ENCODE peak calls at places on chromosomes 7 and 10, in ten cellular contexts. A is fibroblast of lung, H is adrenal gland, F is H1, N is RWPE1, D is substantia nigra, W is lower lobe of right lung, K is neural progenitor cell, M is aorta, J is GM23248. Q is an unnamed sample.

GRCh38 chr10:114491419-114491818 is 87.1 kb upstream of the AFAP1L2 start:
- DNase-seq in W (no peak), F (no peak), D (no peak), H (no peak), N (no peak), K (no peak), A (peak; percentile 26), M (no peak), J (no peak), Q (no peak)

GRCh38 chr7:133830081-133830480 is 297.1 kb upstream of the LRGUK start:
- DNase-seq in D (no peak), N (no peak), K (no peak), H (peak; percentile 40), M (no peak), J (no peak), F (no peak), W (no peak), A (no peak), Q (no peak)

GRCh38 chr10:17647316-17647715 is 3.4 kb downstream of the STAM start:
- DNase-seq in N (no peak), H (no peak), A (peak; percentile 35), D (no peak), F (no peak), M (peak; percentile 55), K (no peak), W (no peak), J (no peak), Q (no peak)

GRCh38 chr7:2621948-2622640 is 9.7 kb upstream of the TTYH3 start:
- DNase-seq in A (no peak), H (no peak), M (no peak), N (no peak), J (no peak), D (no peak), W (peak; percentile 49), K (peak; percentile 70), F (peak; percentile 76), Q (no peak)

GRCh38 chr10:35397953-35398352 is 61.6 kb downstream of the CCNY start:
- DNase-seq in F (no peak), M (no peak), J (no peak), K (no peak), N (no peak), D (no peak), W (no peak), A (no peak), H (no peak), Q (no peak)

GRCh38 chr7:17298840-17299476 is 506 bp downstream of the AHR start:
- DNase-seq in D (peak; percentile 11), K (peak; percentile 65), J (peak; percentile 73), M (peak; percentile 73), W (peak; percentile 79), N (peak; percentile 44), F (peak; percentile 78), A (peak; percentile 21), H (peak; percentile 56), Q (peak; percentile 56)

GRCh38 chr7:72190919-72191318 is 221.2 kb downstream of the CALN1 start:
- DNase-seq in A (no peak), K (no peak), H (no peak), F (no peak), W (no peak), J (no peak), M (no peak), D (no peak), N (no peak), Q (no peak)

GRCh38 chr7:96297873-96298272 is 24.0 kb downstream of the SLC25A13 start:
- DNase-seq in K (no peak), W (no peak), J (no peak), D (peak; percentile 58), N (no peak), A (no peak), M (no peak), F (no peak), H (no peak), Q (peak; percentile 21)

GRCh38 chr10:97101166-97101940 is 84.4 kb downstream of the SLIT1 start:
- DNase-seq in A (no peak), D (no peak), N (no peak), J (peak; percentile 8), F (no peak), M (no peak), K (no peak), H (no peak), W (no peak), Q (no peak)

GRCh38 chr7:37920619-37921339 is at the start of gene EPDR1:
- DNase-seq in D (peak; percentile 74), F (peak; percentile 78), H (peak; percentile 81), J (peak; percentile 32), K (peak; percentile 70), W (peak; percentile 83), M (peak; percentile 78), A (peak; percentile 38), N (no peak), Q (peak; percentile 15)
- H3K27ac ChIP-seq in D (peak within 1 kb of the TSS; percentile 57), F (no peak within 1 kb of the TSS), H (peak within 1 kb of the TSS; percentile 94), J (no peak within 1 kb of the TSS), K (no peak within 1 kb of the TSS), W (peak within 1 kb of the TSS; percentile 92), M (peak within 1 kb of the TSS; percentile 66), A (peak within 1 kb of the TSS; percentile 22), N (no peak within 1 kb of the TSS), Q (peak within 1 kb of the TSS; percentile 5)

GRCh38 chr10:63501954-63502353 is 19.2 kb upstream of the REEP3 start:
- DNase-seq in H (no peak), J (no peak), K (no peak), D (no peak), A (no peak), F (no peak), M (no peak), N (no peak), W (no peak), Q (no peak)
- H3K27ac ChIP-seq in H (no peak overlapping the region), J (no peak overlapping the region), K (no peak overlapping the region), D (no peak overlapping the region), A (no peak overlapping the region), F (no peak overlapping the region), M (no peak overlapping the region), N (no peak overlapping the region), W (no peak overlapping the region), Q (no peak overlapping the region)

DNA sequence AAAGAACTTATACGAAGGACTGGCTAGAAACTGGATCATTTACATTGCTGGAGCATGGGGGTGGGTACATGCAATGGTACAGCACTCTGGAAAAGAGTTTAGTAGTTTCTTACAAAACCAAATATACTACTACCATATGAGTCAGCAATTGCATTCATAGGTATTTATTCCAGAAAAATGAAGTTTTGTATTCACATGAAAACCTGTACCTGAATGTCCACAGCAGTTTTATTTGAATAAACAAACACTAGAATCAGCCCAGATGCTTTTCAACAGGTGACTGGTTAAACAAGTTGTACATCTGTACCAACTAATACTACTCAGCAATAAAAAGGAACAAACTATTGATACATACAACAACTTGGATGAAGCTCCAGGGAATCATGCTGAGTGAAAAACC is 3.4 kb downstream of the SCIN start:
- DNase-seq in A (no peak), J (no peak), M (no peak), N (no peak), H (no peak), W (no peak), F (no peak), K (no peak), D (no peak), Q (no peak)
- H3K27ac ChIP-seq in A (no peak overlapping the region), J (no peak overlapping the region), M (no peak overlapping the region), N (no peak overlapping the region), H (no peak overlapping the region), W (no peak overlapping the region), F (no peak overlapping the region), K (no peak overlapping the region), D (no peak overlapping the region), Q (no peak overlapping the region)

GRCh38 chr10:112131361-112131760 is 52.2 kb downstream of the GPAM start:
- DNase-seq in J (no peak), K (no peak), D (no peak), N (no peak), F (peak; percentile 14), M (no peak), A (no peak), W (no peak), H (no peak), Q (no peak)
- H3K27ac ChIP-seq in J (no peak overlapping the region), K (no peak overlapping the region), D (no peak overlapping the region), N (no peak overlapping the region), F (no peak overlapping the region), M (no peak overlapping the region), A (no peak overlapping the region), W (no peak overlapping the region), H (no peak overlapping the region), Q (no peak overlapping the region)

DNA sequence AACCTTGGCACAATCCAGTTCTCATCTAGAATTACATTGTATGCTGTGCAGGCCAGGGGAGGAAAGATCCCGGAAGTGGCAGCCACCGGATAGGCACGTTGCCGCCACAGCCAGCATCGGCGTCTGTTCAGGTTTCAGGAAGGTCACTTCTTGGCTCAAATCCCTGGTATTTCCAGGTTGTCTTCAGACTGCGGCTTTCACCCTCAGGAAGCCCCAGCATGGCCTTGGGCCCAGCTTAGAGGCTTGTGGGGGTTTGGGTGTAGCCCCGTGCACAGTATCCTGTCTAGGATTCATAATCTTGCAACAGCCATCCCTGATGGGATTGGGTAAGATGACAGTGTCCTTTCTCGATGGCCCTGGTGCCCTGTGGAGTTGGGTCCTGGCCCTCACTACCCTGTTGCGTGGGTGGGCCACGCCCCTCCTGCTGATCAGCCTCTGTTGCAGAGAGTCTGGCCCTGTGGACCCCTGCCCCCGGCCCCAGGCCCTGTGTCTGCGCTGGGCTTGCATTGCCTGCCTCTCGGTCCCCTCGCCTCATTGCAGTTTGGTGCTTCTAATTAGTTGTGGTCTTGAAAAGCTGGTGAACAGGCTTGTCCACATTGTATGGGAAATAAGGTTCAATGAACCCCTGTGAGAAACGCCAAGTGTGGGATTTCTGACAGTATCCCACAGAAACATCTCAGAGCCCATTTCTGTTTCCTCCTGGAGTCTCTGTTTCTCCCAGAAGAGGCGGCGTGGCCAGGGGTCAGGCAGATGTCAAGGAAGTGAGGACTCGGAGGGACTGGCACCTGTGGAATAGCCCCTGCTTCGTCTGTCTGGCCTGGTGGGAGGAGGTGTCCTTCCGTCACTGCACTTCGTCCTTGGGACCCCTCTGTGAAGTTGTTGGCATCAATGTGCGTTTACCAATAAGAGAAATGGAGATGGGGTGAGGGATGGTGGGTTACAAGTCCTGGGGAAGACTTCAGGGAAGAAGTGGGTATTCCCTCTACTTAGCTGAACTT is 77.5 kb downstream of the MGMT start:
- DNase-seq in W (no peak), H (no peak), M (no peak), N (no peak), F (no peak), D (no peak), A (no peak), K (no peak), J (no peak), Q (no peak)
- H3K27ac ChIP-seq in W (no peak overlapping the region), H (no peak overlapping the region), M (no peak overlapping the region), N (peak overlapping the region; percentile 44), F (no peak overlapping the region), D (no peak overlapping the region), A (no peak overlapping the region), K (no peak overlapping the region), J (no peak overlapping the region), Q (no peak overlapping the region)

DNA sequence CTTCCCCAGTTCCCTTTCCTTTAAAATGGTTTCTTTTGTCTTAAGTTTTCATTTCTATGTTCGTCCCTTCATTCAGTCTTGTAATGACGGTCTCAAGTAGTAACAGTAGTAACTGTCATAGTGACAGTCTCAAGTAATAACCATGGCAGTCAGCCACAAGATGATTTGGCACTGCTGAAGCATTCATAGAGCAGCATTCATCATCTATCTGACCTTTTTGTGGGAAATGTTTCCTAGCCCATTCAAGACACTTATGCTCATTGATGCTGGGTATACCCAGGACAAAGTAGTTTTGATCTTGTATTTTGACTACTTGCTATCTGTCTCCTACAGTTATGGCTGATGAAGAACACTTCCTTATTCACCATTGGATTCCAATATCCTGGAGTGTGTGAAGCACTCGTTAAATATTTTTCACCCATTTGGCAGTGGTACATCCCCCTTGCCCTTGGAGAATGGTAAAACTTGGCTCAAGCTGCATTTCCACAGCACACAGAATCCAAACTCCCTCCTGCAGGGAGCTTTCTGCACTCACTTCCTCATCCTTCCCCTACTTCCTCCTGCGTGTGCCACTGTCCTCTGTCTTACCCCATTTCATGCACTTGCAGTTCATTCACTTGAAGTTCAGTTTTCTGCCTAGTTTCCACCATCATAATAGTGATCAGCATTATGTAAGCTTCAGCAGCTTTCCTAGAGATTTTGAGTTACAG is 19.0 kb downstream of the GIMAP4 start:
- DNase-seq in M (no peak), W (no peak), J (no peak), D (no peak), K (no peak), H (no peak), A (no peak), F (no peak), N (no peak), Q (no peak)
- H3K27ac ChIP-seq in M (no peak overlapping the region), W (peak overlapping the region; percentile 69), J (no peak overlapping the region), D (no peak overlapping the region), K (no peak overlapping the region), H (peak overlapping the region; percentile 80), A (no peak overlapping the region), F (no peak overlapping the region), N (no peak overlapping the region), Q (no peak overlapping the region)

Q was measured in caudate nucleus.